ENCODE peak calls at places on chromosomes 5 and 9, in nine cellular contexts. C, W, P, R, Z, O, A, K and V are unnamed samples.

GRCh38 chr5:59091965-59092364 is 509.1 kb downstream of the RAB3C start:
- DNase-seq in W (no peak), C (no peak), A (no peak), O (no peak), R (no peak), P (no peak), Z (no peak), K (no peak), V (no peak)

GRCh38 chr5:180001136-180001535 is 70.4 kb downstream of the RNF130 start:
- DNase-seq in W (no peak), O (no peak), A (no peak), C (no peak), P (no peak), R (no peak), Z (no peak), K (no peak), V (no peak)

GRCh38 chr5:108727154-108727638 is 20.5 kb upstream of the FER start:
- DNase-seq in A (no peak), P (no peak), Z (no peak), W (no peak), O (no peak), C (peak; percentile 54), K (no peak), R (no peak), V (peak; percentile 72)

GRCh38 chr9:26723486-26723885 is 169.1 kb downstream of the CAAP1 start:
- DNase-seq in P (no peak), O (peak; percentile 60), A (peak; percentile 55), C (peak; percentile 41), Z (peak; percentile 47), R (no peak), W (no peak), K (peak; percentile 70), V (no peak)

GRCh38 chr5:34717426-34718327 is 61.5 kb downstream of the RAI14 start:
- DNase-seq in A (no peak), P (no peak), C (no peak), O (peak; percentile 100), W (no peak), R (no peak), Z (peak; percentile 86), K (peak; percentile 47), V (peak; percentile 88)

GRCh38 chr5:73485715-73486114 is 12.5 kb upstream of the BTF3 start:
- DNase-seq in P (no peak), A (no peak), Z (no peak), C (no peak), R (no peak), O (no peak), K (no peak), W (no peak), V (no peak)

GRCh38 chr5:127011151-127011550 is 19.2 kb downstream of the MARCHF3 start:
- DNase-seq in A (no peak), W (no peak), O (peak; percentile 95), K (no peak), P (no peak), R (no peak), Z (no peak), C (peak; percentile 45), V (peak; percentile 86)

GRCh38 chr9:108182270-108182669 is 673.5 kb downstream of the ACTL7B start:
- DNase-seq in K (no peak), A (no peak), W (no peak), C (no peak), R (no peak), P (no peak), O (no peak), Z (no peak), V (no peak)

GRCh38 chr9:95078934-95079333 is 238.6 kb downstream of the FANCC start:
- DNase-seq in K (no peak), R (no peak), C (no peak), O (no peak), P (peak; percentile 58), A (no peak), Z (no peak), W (no peak), V (peak; percentile 84)

GRCh38 chr5:90792725-90793124 is 234.1 kb downstream of the ADGRV1 start:
- DNase-seq in A (no peak), C (no peak), P (no peak), R (no peak), O (peak; percentile 46), W (no peak), Z (no peak), K (no peak), V (no peak)

GRCh38 chr5:36739751-36740221 is 133.4 kb downstream of the SLC1A3 start:
- DNase-seq in R (peak; percentile 59), P (no peak), C (peak; percentile 67), O (peak; percentile 71), W (peak; percentile 50), A (peak; percentile 73), K (peak; percentile 72), Z (no peak), V (no peak)

GRCh38 chr5:93279292-93279974 is 301.6 kb downstream of the NR2F1-AS1 start:
- DNase-seq in O (no peak), P (no peak), W (no peak), R (no peak), C (no peak), K (no peak), A (no peak), Z (no peak), V (no peak)

GRCh38 chr5:141882594-141883183 is 4.5 kb upstream of the PCDH1 start:
- DNase-seq in P (no peak), A (no peak), C (peak; percentile 76), K (no peak), R (no peak), W (no peak), O (peak; percentile 18), Z (no peak), V (no peak)

GRCh38 chr5:139637438-139638089 is 10.6 kb upstream of the CXXC5 start:
- DNase-seq in O (peak; percentile 78), K (no peak), Z (no peak), P (peak; percentile 93), A (no peak), W (peak; percentile 90), R (peak; percentile 70), C (peak; percentile 78), V (peak; percentile 99)

GRCh38 chr9:113547501-113547900 is 84.0 kb downstream of the RGS3 start:
- DNase-seq in Z (no peak), O (peak; percentile 60), K (no peak), R (no peak), W (no peak), C (no peak), A (no peak), P (no peak), V (no peak)

GRCh38 chr5:1505506-1506241 is 18.1 kb downstream of the LPCAT1 start:
- DNase-seq in O (no peak), R (no peak), P (peak; percentile 82), C (no peak), W (no peak), A (no peak), Z (no peak), K (no peak), V (no peak)

GRCh38 chr5:95564450-95564849 is 9.5 kb downstream of the ARSK start:
- DNase-seq in A (no peak), K (no peak), O (no peak), Z (no peak), W (no peak), P (no peak), C (no peak), R (no peak), V (no peak)

GRCh38 chr5:148179234-148179824 is 11.0 kb downstream of the SPINK14 start:
- DNase-seq in Z (no peak), W (no peak), K (peak; percentile 71), A (peak; percentile 48), P (no peak), C (peak; percentile 73), O (peak; percentile 56), R (peak; percentile 28), V (no peak)

GRCh38 chr5:135596788-135597187 is 18.0 kb upstream of the CXCL14 start:
- DNase-seq in A (no peak), O (no peak), P (no peak), W (no peak), K (no peak), R (no peak), Z (no peak), C (no peak), V (no peak)

GRCh38 chr5:148897842-148898241 is 71.4 kb downstream of the ADRB2 start:
- DNase-seq in O (no peak), Z (no peak), W (no peak), P (no peak), K (no peak), R (no peak), C (no peak), A (no peak), V (peak; percentile 34)

GRCh38 chr9:128625391-128626145 is 31.1 kb downstream of the DYNC2I2 start:
- DNase-seq in P (no peak), A (no peak), K (no peak), C (no peak), W (no peak), Z (no peak), R (no peak), O (no peak), V (no peak)

GRCh38 chr5:1161108-1161831 is 40.1 kb upstream of the SLC6A19 start:
- DNase-seq in K (peak; percentile 47), A (peak; percentile 69), P (no peak), O (peak; percentile 67), R (no peak), W (peak; percentile 4), C (no peak), Z (no peak), V (no peak)

GRCh38 chr9:73916016-73916673 is 581.0 kb upstream of the RORB start:
- DNase-seq in P (no peak), W (no peak), R (no peak), O (peak; percentile 1), Z (peak; percentile 15), C (peak; percentile 5), K (peak; percentile 19), A (no peak), V (no peak)

GRCh38 chr5:18114161-18114802 is 480.0 kb downstream of the TAF11L14 start:
- DNase-seq in K (peak; percentile 30), W (no peak), Z (no peak), R (no peak), C (peak; percentile 37), O (no peak), P (no peak), A (no peak), V (no peak)

GRCh38 chr9:16625831-16626230 is 244.6 kb downstream of the BNC2 start:
- DNase-seq in P (no peak), A (no peak), C (no peak), O (peak; percentile 70), W (no peak), Z (no peak), K (no peak), R (no peak), V (no peak)

GRCh38 chr9:114908104-114908621 is 22.2 kb downstream of the TNFSF8 start:
- DNase-seq in W (no peak), C (no peak), O (peak; percentile 100), P (no peak), R (no peak), K (peak; percentile 97), A (peak; percentile 38), Z (no peak), V (no peak)

GRCh38 chr5:97529354-97529753 is 346.3 kb upstream of the RIOK2 start:
- DNase-seq in K (no peak), C (no peak), R (no peak), A (no peak), O (no peak), P (no peak), Z (no peak), W (no peak), V (no peak)

GRCh38 chr9:138082918-138083636 is 205.5 kb downstream of the CACNA1B start:
- DNase-seq in R (no peak), C (no peak), O (no peak), A (no peak), Z (no peak), W (no peak), P (peak; percentile 37), K (no peak), V (no peak)

GRCh38 chr5:179963375-179963774 is 55.7 kb upstream of the TBC1D9B start:
- DNase-seq in R (no peak), P (no peak), K (no peak), C (peak; percentile 70), A (no peak), W (no peak), Z (no peak), O (no peak), V (no peak)